ENCODE peak calls at places on chromosomes 2 and 18, in six cellular contexts. Y, M, K, A, Q and J are unnamed samples.
A peak's percentile ranks its signal among the peaks of the same experiment; 100 is the strongest.

GRCh38 chr2:138209009-138209408 is 244.7 kb downstream of the HNMT start:
- DNase-seq in Y (no peak), M (no peak), K (no peak), A (no peak), Q (no peak), J (no peak)

GRCh38 chr18:48841381-48842258 is 109.1 kb downstream of the SMAD7 start:
- DNase-seq in Y (peak; percentile 60), M (peak; percentile 27), K (no peak), A (no peak), Q (no peak), J (no peak)

GRCh38 chr18:50686409-50686808 is 126.5 kb downstream of the MAPK4 start:
- DNase-seq in Y (no peak), M (no peak), K (no peak), A (no peak), Q (no peak), J (no peak)

GRCh38 chr18:74496508-74497307 is 545 bp downstream of the CNDP2 start:
- DNase-seq in Y (no peak), M (peak; percentile 65), K (no peak), A (no peak), Q (no peak), J (no peak)

GRCh38 chr18:13261658-13262357 is 43.2 kb downstream of the LDLRAD4 start:
- DNase-seq in Y (no peak), M (no peak), K (no peak), A (no peak), Q (no peak), J (no peak)

GRCh38 chr2:85106489-85107180 is 26.6 kb upstream of the TCF7L1 start:
- DNase-seq in Y (no peak), M (no peak), K (no peak), A (no peak), Q (no peak), J (no peak)

GRCh38 chr2:110904410-110905148 is 172.2 kb downstream of the ACOXL start:
- DNase-seq in Y (no peak), M (no peak), K (no peak), A (no peak), Q (no peak), J (no peak)

GRCh38 chr2:136207030-136207623 is 89.2 kb upstream of the CXCR4 start:
- DNase-seq in Y (no peak), M (no peak), K (peak; percentile 68), A (no peak), Q (no peak), J (no peak)

GRCh38 chr2:112138143-112139032 is at the start of gene FBLN7:
- DNase-seq in Y (no peak), M (no peak), K (no peak), A (no peak), Q (no peak), J (no peak)

GRCh38 chr2:109131777-109132176 is 2.8 kb downstream of the SH3RF3 start:
- DNase-seq in Y (no peak), M (no peak), K (no peak), A (no peak), Q (peak; percentile 13), J (no peak)

GRCh38 chr18:63307555-63308200 is 11.9 kb downstream of the BCL2 start:
- DNase-seq in Y (no peak), M (no peak), K (no peak), A (no peak), Q (no peak), J (no peak)

GRCh38 chr2:158923180-158923594 is 45.3 kb upstream of the TANC1 start:
- DNase-seq in Y (no peak), M (no peak), K (no peak), A (no peak), Q (peak; percentile 50), J (no peak)

GRCh38 chr2:42238644-42239288 is 69.6 kb downstream of the EML4 start:
- DNase-seq in Y (no peak), M (peak; percentile 53), K (no peak), A (no peak), Q (peak; percentile 63), J (no peak)

GRCh38 chr18:22477222-22477621 is 59.5 kb upstream of the CTAGE1 start:
- DNase-seq in Y (no peak), M (no peak), K (no peak), A (no peak), Q (no peak), J (no peak)

DNA sequence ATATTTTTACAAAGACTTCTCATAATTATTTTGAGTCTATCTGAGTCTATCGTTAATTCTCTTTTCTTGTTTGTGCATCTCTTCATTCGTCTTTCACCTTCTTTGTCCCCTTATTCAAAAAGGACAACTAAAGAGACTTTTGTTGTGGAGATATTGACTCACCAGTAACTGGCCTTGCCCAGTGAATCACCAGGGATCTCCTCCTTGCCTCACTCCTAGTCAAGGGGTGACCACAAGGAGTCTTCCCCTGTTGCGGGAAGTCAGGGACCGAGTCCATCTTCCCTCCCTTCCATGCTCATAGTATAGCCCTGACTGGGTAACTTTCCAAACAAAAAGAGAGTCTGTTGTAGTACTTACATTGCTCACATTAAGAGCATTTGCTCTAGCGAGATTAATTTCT is 158.9 kb downstream of the NEB start:
- DNase-seq in Y (no peak), M (no peak), K (no peak), A (no peak), Q (no peak), J (no peak)
- TF ChIP-seq TAF1 in Y (no peak), M (no peak), K (no peak), A (no peak), Q (no peak), J (no peak)

GRCh38 chr2:45009303-45009927 is at the start of gene SIX2:
- DNase-seq in Y (peak; percentile 23), M (peak; percentile 41), K (no peak), A (no peak), Q (peak; percentile 92), J (no peak)
- TF ChIP-seq POLR2AphosphoS5 in Y (no peak), M (no peak), K (no peak), A (no peak), Q (no peak), J (no peak)

DNA sequence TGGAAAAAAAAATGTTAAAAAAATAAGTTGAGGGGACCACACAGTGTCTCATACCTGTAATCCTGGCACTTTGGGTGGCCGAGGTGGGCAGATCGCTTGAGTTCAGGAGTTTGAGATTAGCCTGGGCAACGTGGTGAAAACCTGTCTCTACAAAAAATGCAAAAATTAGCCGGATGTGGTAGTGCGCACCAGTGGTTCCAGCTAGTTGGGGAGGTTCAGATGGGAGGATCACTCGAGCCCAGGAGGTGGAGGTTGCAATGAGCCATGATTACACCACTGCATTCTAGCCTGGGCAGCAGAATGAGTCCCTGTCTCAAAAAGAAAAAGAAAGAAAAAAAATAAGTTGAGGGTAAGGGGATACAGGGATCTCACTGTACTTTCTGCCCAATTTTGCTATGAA is 6.1 kb upstream of the KYNU start:
- DNase-seq in Y (no peak), M (no peak), K (no peak), A (no peak), Q (no peak), J (no peak)
- TF ChIP-seq POLR2A in Y (no peak), M (no peak), K (no peak), A (peak; percentile 48), Q (no peak), J (no peak)

GRCh38 chr2:176283268-176283667 is 14.0 kb downstream of the MTX2 start:
- DNase-seq in Y (no peak), M (no peak), K (no peak), A (no peak), Q (no peak), J (no peak)
- TF ChIP-seq TAF1 in Y (no peak), M (no peak), K (no peak), A (no peak), Q (no peak), J (no peak)

DNA sequence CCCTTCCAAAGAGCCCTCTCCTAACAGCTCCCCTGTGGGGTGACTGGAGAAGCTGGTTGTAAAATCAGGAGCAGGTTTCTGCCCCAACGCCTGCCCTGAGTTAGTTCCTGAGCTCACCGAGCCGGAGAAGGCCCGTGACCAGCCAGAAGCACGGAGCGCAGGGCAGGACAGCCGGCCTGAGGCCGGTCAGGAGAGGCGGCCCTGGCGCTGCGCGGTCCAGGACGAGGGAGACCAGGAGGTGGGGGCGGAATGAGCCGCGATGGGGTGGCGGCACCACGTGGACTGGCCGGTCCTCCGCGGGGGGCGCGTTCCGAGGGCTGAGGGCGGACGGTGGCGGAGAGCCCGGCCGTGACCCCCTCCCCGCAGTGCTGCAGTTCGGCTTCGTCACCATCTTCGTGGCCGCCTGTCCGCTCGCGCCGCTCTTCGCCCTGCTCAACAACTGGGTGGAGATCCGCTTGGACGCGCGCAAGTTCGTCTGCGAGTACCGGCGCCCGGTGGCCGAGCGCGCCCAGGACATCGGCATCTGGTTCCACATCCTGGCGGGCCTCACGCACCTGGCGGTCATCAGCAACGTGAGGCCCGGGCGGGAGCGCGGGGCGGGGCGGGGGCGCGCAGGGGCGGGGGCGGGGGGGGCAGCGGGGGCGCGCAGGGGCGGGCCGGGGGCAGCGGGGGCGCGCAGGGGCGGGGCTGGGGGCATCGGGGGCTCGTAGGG is 29.0 kb downstream of the ANO7 start:
- DNase-seq in Y (peak; percentile 89), M (peak; percentile 80), K (no peak), A (peak; percentile 81), Q (peak; percentile 80), J (peak; percentile 86)
- TF ChIP-seq POLR2AphosphoS5 in Y (no peak), M (peak; percentile 40), K (no peak), A (no peak), Q (peak; percentile 36), J (no peak)

GRCh38 chr18:46097853-46098615 is at the start of gene ATP5F1A:
- DNase-seq in Y (peak; percentile 71), M (peak; percentile 77), K (peak; percentile 48), A (peak; percentile 74), Q (peak; percentile 88), J (peak; percentile 70)
- TF ChIP-seq POLR2A in Y (peak; percentile 86), M (peak; percentile 91), K (peak; percentile 96), A (peak; percentile 94), Q (peak; percentile 91), J (peak; percentile 91)

GRCh38 chr2:218853766-218854165 is 5.8 kb upstream of the WNT6 start:
- DNase-seq in Y (no peak), M (no peak), K (no peak), A (no peak), Q (no peak), J (no peak)

GRCh38 chr2:218854860-218855259 is 4.7 kb upstream of the WNT6 start:
- DNase-seq in Y (no peak), M (no peak), K (no peak), A (no peak), Q (no peak), J (no peak)

GRCh38 chr2:218856896-218857243 is 2.7 kb upstream of the WNT6 start:
- DNase-seq in Y (no peak), M (no peak), K (no peak), A (no peak), Q (no peak), J (no peak)

GRCh38 chr2:218856168-218856895 is 3.3 kb upstream of the WNT6 start:
- DNase-seq in Y (no peak), M (no peak), K (no peak), A (no peak), Q (no peak), J (no peak)

GRCh38 chr2:218855305-218856167 is 4.1 kb upstream of the WNT6 start:
- DNase-seq in Y (no peak), M (no peak), K (no peak), A (no peak), Q (no peak), J (no peak)
- TF ChIP-seq TAF1 in Y (no peak), M (no peak), K (no peak), A (no peak), Q (no peak), J (no peak)

DNA sequence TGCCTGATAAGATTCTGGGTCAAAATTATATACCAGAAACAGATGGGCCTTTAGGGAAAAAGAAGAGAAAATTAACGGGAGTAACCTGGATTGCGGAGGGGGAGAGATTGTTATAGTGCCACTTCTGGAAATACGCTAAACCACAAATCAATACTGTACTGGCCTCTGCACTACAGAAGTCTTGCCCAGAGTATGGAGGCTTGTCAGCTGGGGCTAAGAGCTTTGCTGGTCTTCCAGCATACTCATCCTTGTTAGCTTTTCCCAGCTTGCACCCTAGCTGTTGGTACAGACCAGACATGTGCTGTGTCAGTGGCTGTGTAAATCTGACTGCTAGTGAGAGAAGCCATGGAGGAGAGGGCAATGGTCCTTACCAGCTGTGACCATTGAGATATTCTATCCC is 8.9 kb downstream of the AGBL5 start:
- DNase-seq in Y (no peak), M (no peak), K (no peak), A (no peak), Q (no peak), J (no peak)
- TF ChIP-seq POLR2AphosphoS5 in Y (no peak), M (no peak), K (no peak), A (no peak), Q (no peak), J (no peak)